ENCODE peak calls at places on chromosomes 12 and 14, in five cellular contexts. F is transverse colon, R is kidney, N is tibial artery, J is OCI-LY7. U is an unnamed sample.

GRCh38 chr12:80186727-80187217 is 87.4 kb downstream of the OTOGL start:
- DNase-seq in J (peak; percentile 50), R (no peak), N (peak; percentile 70), F (peak; percentile 37), U (peak; percentile 41)

GRCh38 chr12:120669055-120669828 is 17.7 kb upstream of the MLEC start:
- DNase-seq in N (peak; percentile 32), J (peak; percentile 72), F (peak; percentile 55), R (peak; percentile 74), U (no peak)

GRCh38 chr14:68790656-68791077 is 2.2 kb downstream of the ZFP36L1 start:
- DNase-seq in R (no peak), J (peak; percentile 49), N (no peak), F (no peak), U (peak; percentile 52)

GRCh38 chr14:95038521-95039250 is 118.6 kb downstream of the DICER1 start:
- DNase-seq in J (no peak), R (no peak), N (no peak), F (no peak), U (no peak)

GRCh38 chr12:3885179-3886094 is 12.2 kb upstream of the PARP11 start:
- DNase-seq in J (peak; percentile 47), N (peak; percentile 24), R (no peak), F (no peak), U (peak; percentile 73)

GRCh38 chr12:118098911-118099671 is 4.7 kb downstream of the VSIG10 start:
- DNase-seq in N (no peak), R (no peak), F (peak; percentile 59), J (no peak), U (no peak)

GRCh38 chr12:52369220-52369619 is 1.9 kb upstream of the KRT85 start:
- DNase-seq in N (no peak), R (no peak), J (no peak), F (no peak), U (no peak)

GRCh38 chr14:20986811-20987210 is 3.0 kb upstream of the METTL17 start:
- DNase-seq in F (no peak), R (no peak), N (peak; percentile 31), J (no peak), U (no peak)

GRCh38 chr14:67426161-67426560 is 14.2 kb upstream of the PLEK2 start:
- DNase-seq in F (no peak), J (no peak), R (no peak), N (no peak), U (no peak)

GRCh38 chr12:70230934-70231606 is 12.2 kb upstream of the CNOT2 start:
- DNase-seq in N (no peak), J (no peak), R (no peak), F (no peak), U (no peak)

GRCh38 chr14:22159049-22159448 is 430.0 kb downstream of the DAD1 start:
- DNase-seq in N (no peak), F (no peak), J (no peak), R (no peak), U (no peak)

GRCh38 chr14:94051115-94051514 is 25.0 kb downstream of the OTUB2 start:
- DNase-seq in F (peak; percentile 56), R (no peak), J (peak; percentile 22), N (no peak), U (no peak)

GRCh38 chr12:103495158-103495782 is 498 bp downstream of the C12orf42 start:
- DNase-seq in N (no peak), J (no peak), F (peak; percentile 42), R (peak; percentile 75), U (peak; percentile 59)

GRCh38 chr14:40618225-40618898 is 988.3 kb upstream of the LRFN5 start:
- DNase-seq in R (no peak), J (no peak), N (no peak), F (no peak), U (no peak)

GRCh38 chr14:34498684-34499412 is 36.8 kb upstream of the SPTSSA start:
- DNase-seq in J (peak; percentile 38), R (no peak), F (peak; percentile 53), N (no peak), U (peak; percentile 10)

GRCh38 chr12:15535287-15535895 is 213.1 kb downstream of the PTPRO start:
- DNase-seq in N (no peak), R (no peak), J (no peak), F (no peak), U (no peak)
- H3K27ac ChIP-seq in N (peak overlapping the region; percentile 85), R (no peak overlapping the region), J (no peak overlapping the region), F (peak overlapping the region; percentile 70), U (no peak overlapping the region)

GRCh38 chr12:50398931-50399330 is 1.8 kb upstream of the LARP4 start:
- DNase-seq in N (no peak), R (no peak), F (no peak), J (no peak), U (no peak)

GRCh38 chr12:50400104-50400637 is 514 bp upstream of the LARP4 start:
- DNase-seq in F (no peak), N (no peak), J (peak; percentile 71), R (no peak), U (no peak)

GRCh38 chr12:50400638-50401382 is at the start of gene LARP4:
- DNase-seq in R (peak; percentile 97), J (peak; percentile 96), F (peak; percentile 94), N (peak; percentile 91), U (peak; percentile 90)

GRCh38 chr12:50394469-50395029 is 1.9 kb downstream of the FAM186A start:
- DNase-seq in R (no peak), F (no peak), J (no peak), N (no peak), U (no peak)

GRCh38 chr12:50397122-50397650 is 777 bp upstream of the FAM186A start:
- DNase-seq in F (no peak), J (no peak), N (no peak), R (no peak), U (no peak)
- H3K27ac ChIP-seq in F (no peak overlapping the region), J (no peak overlapping the region), N (no peak overlapping the region), R (no peak overlapping the region), U (no peak overlapping the region)

DNA sequence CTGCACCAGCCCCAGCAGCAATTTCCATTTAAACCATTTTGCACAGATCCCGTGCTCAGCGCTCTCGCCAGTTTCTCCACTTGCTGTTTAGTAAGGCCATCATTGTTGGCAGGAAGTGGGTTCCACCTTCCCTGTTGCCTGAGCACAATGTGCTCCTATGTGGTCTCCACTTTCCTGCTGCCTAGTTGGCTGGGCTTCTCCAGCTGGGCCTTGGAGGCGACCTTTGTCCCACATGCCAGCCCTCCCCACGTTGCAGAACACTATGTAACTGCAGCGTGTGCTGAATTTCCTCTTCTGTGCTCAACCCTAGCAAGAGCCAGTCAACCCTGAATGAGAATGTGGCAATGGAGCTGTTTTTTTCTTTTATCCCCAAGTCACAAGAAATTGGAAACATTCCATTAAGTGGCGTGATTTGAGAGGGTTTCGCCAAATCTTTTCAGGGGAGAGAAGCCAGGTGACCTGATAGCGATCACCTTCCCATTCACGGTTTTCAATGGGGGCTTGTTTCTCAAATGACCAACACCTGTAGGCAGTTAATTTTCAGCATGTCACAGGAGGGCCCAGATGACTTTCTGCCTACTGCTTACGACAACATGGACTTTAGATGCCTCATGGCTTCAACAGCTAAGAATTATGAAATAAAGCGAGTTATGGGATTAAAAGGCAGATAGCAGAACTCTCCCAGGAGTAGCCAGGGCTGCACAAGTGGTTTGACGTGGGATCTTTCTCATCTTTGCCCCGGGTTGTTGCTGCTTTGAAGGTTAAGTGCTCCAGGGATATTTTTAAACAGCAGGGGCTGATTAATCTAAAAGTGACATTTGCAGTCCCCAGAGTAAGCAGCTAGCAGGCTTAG is at the start of gene ACACB:
- DNase-seq in J (no peak), F (peak; percentile 78), R (peak; percentile 89), N (peak; percentile 65), U (no peak)
- H3K27ac ChIP-seq in J (no peak within 1 kb of the TSS), F (peak within 1 kb of the TSS; percentile 93), R (peak within 1 kb of the TSS; percentile 97), N (no peak within 1 kb of the TSS), U (no peak within 1 kb of the TSS)

GRCh38 chr12:128381537-128381936 is 114.6 kb downstream of the TMEM132C start:
- DNase-seq in N (no peak), J (no peak), R (no peak), F (no peak), U (no peak)

GRCh38 chr12:128382946-128383739 is 116.2 kb downstream of the TMEM132C start:
- DNase-seq in N (no peak), J (no peak), F (no peak), R (no peak), U (no peak)

GRCh38 chr12:128385736-128386135 is 118.8 kb downstream of the TMEM132C start:
- DNase-seq in R (no peak), N (no peak), F (no peak), J (no peak), U (no peak)

GRCh38 chr12:128387811-128388422 is 120.9 kb downstream of the TMEM132C start:
- DNase-seq in J (peak; percentile 25), F (peak; percentile 36), R (no peak), N (no peak), U (no peak)

GRCh38 chr12:128381961-128382360 is 115.0 kb downstream of the TMEM132C start:
- DNase-seq in J (no peak), F (no peak), N (no peak), R (no peak), U (no peak)
- H3K27ac ChIP-seq in J (no peak overlapping the region), F (no peak overlapping the region), N (no peak overlapping the region), R (no peak overlapping the region), U (no peak overlapping the region)

DNA sequence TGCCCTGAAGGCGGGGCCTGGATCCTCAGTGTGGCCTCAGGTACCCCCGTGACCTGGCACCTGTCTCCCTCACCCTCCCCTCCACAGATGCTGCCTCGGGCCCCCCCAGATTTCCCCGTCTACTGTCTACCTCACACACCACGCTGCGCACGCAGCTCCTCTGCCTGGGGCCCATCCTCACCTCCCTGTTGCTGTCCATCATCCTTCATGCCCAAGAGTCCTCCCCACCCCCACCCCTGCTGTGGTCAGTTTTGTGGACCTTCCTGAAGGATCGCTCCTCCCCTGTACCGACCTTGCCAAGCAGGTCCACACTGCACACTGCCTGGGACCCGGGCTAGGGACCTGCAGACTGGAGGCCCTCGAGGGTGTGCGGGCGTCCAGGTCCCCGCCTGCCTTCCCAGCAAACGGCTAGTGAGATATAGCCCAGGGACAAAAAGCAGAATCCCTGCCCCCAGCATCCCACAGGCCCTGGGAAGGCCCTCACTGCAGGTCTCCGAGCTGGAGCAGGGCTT is 197.4 kb upstream of the DIO3 start:
- DNase-seq in R (no peak), J (no peak), N (no peak), F (no peak), U (no peak)
- H3K27ac ChIP-seq in R (no peak overlapping the region), J (peak overlapping the region; percentile 98), N (peak overlapping the region; percentile 87), F (peak overlapping the region; percentile 81), U (no peak overlapping the region)

GRCh38 chr14:59332727-59333126 is 132.5 kb downstream of the GPR135 start:
- DNase-seq in N (no peak), J (no peak), R (no peak), F (no peak), U (no peak)
- H3K27ac ChIP-seq in N (peak overlapping the region; percentile 78), J (no peak overlapping the region), R (no peak overlapping the region), F (peak overlapping the region; percentile 68), U (no peak overlapping the region)